ENCODE peak calls at places on chromosome 19, in nine cellular contexts. P is keratinocyte, A is breast epithelium, U is psoas muscle, Z is pancreas, I is tibial artery, M is AG10803, J is colonic mucosa, C is cardiac muscle cell. T is an unnamed sample.

GRCh38 chr19:41198559-41198958 is 5.5 kb downstream of the CYP2S1 start:
- DNase-seq in P (no peak), A (no peak), U (no peak), Z (no peak), I (no peak), M (no peak), J (no peak), C (no peak), T (no peak)

GRCh38 chr19:42850981-42851717 is 28.4 kb downstream of the PSG1 start:
- DNase-seq in P (peak), A (no peak), U (peak), Z (no peak), I (peak), M (peak), J (no peak), C (no peak), T (peak)

GRCh38 chr19:37932985-37933953 is 26.3 kb downstream of the SIPA1L3 start:
- DNase-seq in P (no peak), A (no peak), U (peak), Z (peak), I (no peak), M (peak), J (peak), C (no peak), T (peak)

GRCh38 chr19:3678188-3678587 is 22.1 kb downstream of the PIP5K1C start:
- DNase-seq in P (no peak), A (no peak), U (no peak), Z (no peak), I (no peak), M (no peak), J (no peak), C (no peak), T (no peak)

GRCh38 chr19:41023193-41023592 is 32.1 kb downstream of the CYP2B6 start:
- DNase-seq in P (no peak), A (no peak), U (no peak), Z (no peak), I (no peak), M (no peak), J (no peak), C (no peak), T (no peak)

GRCh38 chr19:55493650-55494171 is 5.5 kb downstream of the SSC5D start:
- DNase-seq in P (no peak), A (no peak), U (no peak), Z (no peak), I (no peak), M (no peak), J (no peak), C (no peak), T (no peak)

GRCh38 chr19:17079710-17080440 is 4.3 kb downstream of the MYO9B start:
- DNase-seq in P (peak), A (peak), U (peak), Z (no peak), I (peak), M (peak), J (peak), C (peak), T (peak)

GRCh38 chr19:28643284-28643683 is 569.7 kb downstream of the UQCRFS1 start:
- DNase-seq in P (no peak), A (no peak), U (no peak), Z (no peak), I (no peak), M (no peak), J (no peak), C (no peak), T (no peak)

GRCh38 chr19:45391346-45391745 is 13.5 kb downstream of the PPP1R13L start:
- DNase-seq in P (no peak), A (no peak), U (no peak), Z (peak), I (no peak), M (no peak), J (no peak), C (no peak), T (no peak)

GRCh38 chr19:45464861-45465427 is 2.9 kb upstream of the FOSB start:
- DNase-seq in P (no peak), A (no peak), U (no peak), Z (no peak), I (no peak), M (no peak), J (no peak), C (no peak), T (no peak)

GRCh38 chr19:3671680-3672574 is 28.3 kb downstream of the PIP5K1C start:
- DNase-seq in P (no peak), A (no peak), U (no peak), Z (no peak), I (no peak), M (no peak), J (no peak), C (no peak), T (peak)

GRCh38 chr19:43780706-43781525 is at the start of gene KCNN4:
- DNase-seq in P (peak), A (no peak), U (no peak), Z (no peak), I (no peak), M (peak), J (peak), C (no peak), T (peak)

GRCh38 chr19:54287456-54287855 is 6.5 kb upstream of the LILRB2 start:
- DNase-seq in P (no peak), A (no peak), U (no peak), Z (no peak), I (no peak), M (peak), J (no peak), C (no peak), T (peak)

GRCh38 chr19:53849237-53849676 is 18.4 kb upstream of the MYADM start:
- DNase-seq in P (no peak), A (no peak), U (no peak), Z (no peak), I (no peak), M (peak), J (no peak), C (no peak), T (peak)

GRCh38 chr19:41894350-41894749 is 11.4 kb downstream of the ARHGEF1 start:
- DNase-seq in P (no peak), A (no peak), U (no peak), Z (no peak), I (no peak), M (no peak), J (no peak), C (no peak), T (no peak)

GRCh38 chr19:5186293-5187050 is 154.1 kb downstream of the PTPRS start:
- DNase-seq in P (no peak), A (no peak), U (peak), Z (no peak), I (no peak), M (peak), J (no peak), C (no peak), T (peak)

GRCh38 chr19:39507715-39508364 is 7.1 kb upstream of the SELENOV start:
- DNase-seq in P (no peak), A (no peak), U (no peak), Z (no peak), I (no peak), M (no peak), J (no peak), C (no peak), T (no peak)

GRCh38 chr19:38039966-38040365 is 133.0 kb downstream of the SIPA1L3 start:
- DNase-seq in P (no peak), A (no peak), U (no peak), Z (no peak), I (no peak), M (peak), J (no peak), C (no peak), T (peak)

GRCh38 chr19:16136185-16137067 is 7.1 kb upstream of the HSH2D start:
- DNase-seq in P (no peak), A (no peak), U (no peak), Z (no peak), I (no peak), M (no peak), J (no peak), C (no peak), T (peak)

GRCh38 chr19:1509589-1510441 is 3.0 kb downstream of the ADAMTSL5 start:
- DNase-seq in P (no peak), A (no peak), U (no peak), Z (no peak), I (no peak), M (no peak), J (no peak), C (no peak), T (no peak)

GRCh38 chr19:1510442-1510806 is 2.4 kb downstream of the ADAMTSL5 start:
- DNase-seq in P (no peak), A (no peak), U (no peak), Z (peak), I (no peak), M (no peak), J (no peak), C (no peak), T (no peak)

GRCh38 chr19:1507192-1507660 is 5.6 kb downstream of the ADAMTSL5 start:
- DNase-seq in P (no peak), A (no peak), U (no peak), Z (peak), I (no peak), M (no peak), J (no peak), C (no peak), T (no peak)

GRCh38 chr19:1507763-1508506 is 4.9 kb downstream of the ADAMTSL5 start:
- DNase-seq in P (peak), A (peak), U (peak), Z (peak), I (peak), M (peak), J (peak), C (peak), T (peak)

DNA sequence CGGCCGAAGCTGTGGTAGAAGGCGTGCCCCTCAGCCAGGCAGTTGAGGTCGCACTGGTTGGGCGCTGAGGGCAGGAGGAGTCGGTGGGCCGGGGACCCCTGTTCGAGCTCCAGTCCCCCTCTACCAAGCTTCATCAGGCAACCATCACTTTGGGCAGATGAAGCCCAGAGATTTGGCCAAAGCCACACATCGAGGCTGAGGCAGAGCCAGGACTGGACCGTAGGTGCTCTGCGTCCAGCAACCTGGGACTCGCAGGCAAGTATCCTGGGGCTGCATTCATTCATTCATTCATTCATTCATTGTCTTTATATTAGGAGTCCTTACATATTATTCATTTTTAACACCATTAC is 4.3 kb downstream of the ADAMTSL5 start:
- DNase-seq in P (no peak), A (no peak), U (no peak), Z (no peak), I (no peak), M (no peak), J (no peak), C (no peak), T (no peak)
- H3K4me3 ChIP-seq in P (no peak), A (peak), U (peak), Z (peak), I (peak), M (peak), J (peak), C (no peak), T (peak)

GRCh38 chr19:49475995-49476880 is 2.2 kb downstream of the FLT3LG start:
- DNase-seq in P (no peak), A (no peak), U (peak), Z (no peak), I (no peak), M (no peak), J (peak), C (peak), T (no peak)
- H3K4me3 ChIP-seq in P (no peak), A (no peak), U (no peak), Z (no peak), I (no peak), M (no peak), J (no peak), C (no peak), T (no peak)

GRCh38 chr19:2586196-2586595 is 110.3 kb downstream of the GADD45B start:
- DNase-seq in P (no peak), A (peak), U (no peak), Z (no peak), I (no peak), M (no peak), J (no peak), C (no peak), T (no peak)
- H3K4me3 ChIP-seq in P (no peak), A (no peak), U (no peak), Z (no peak), I (no peak), M (no peak), J (no peak), C (no peak), T (no peak)

DNA sequence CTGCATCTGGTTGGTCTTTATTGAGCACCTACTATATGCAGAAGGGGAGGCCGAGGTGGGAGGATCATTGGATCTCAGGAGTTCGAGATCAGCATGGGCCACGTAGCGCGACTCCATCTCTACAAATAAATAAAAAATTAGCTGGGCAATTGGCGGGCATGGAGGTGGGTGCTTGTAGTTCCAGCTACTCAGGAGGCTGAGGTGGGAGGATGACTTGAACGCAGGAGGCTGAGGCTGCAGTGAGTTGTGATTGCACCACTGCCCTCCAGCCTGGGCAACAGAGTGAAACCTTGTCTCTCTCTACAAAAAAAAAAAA is 3.8 kb downstream of the CFD start:
- DNase-seq in P (no peak), A (no peak), U (no peak), Z (no peak), I (no peak), M (no peak), J (no peak), C (no peak), T (no peak)
- H3K4me3 ChIP-seq in P (no peak), A (no peak), U (no peak), Z (no peak), I (no peak), M (no peak), J (no peak), C (no peak), T (no peak)

GRCh38 chr19:19063183-19064097 is at the start of gene SLC25A42:
- DNase-seq in P (peak), A (peak), U (peak), Z (peak), I (peak), M (peak), J (peak), C (peak), T (peak)

GRCh38 chr19:19061491-19061890 is 2.3 kb upstream of the SLC25A42 start:
- DNase-seq in P (no peak), A (no peak), U (peak), Z (peak), I (no peak), M (no peak), J (no peak), C (no peak), T (no peak)

GRCh38 chr19:19064811-19065745 is 1.3 kb downstream of the SLC25A42 start:
- DNase-seq in P (no peak), A (no peak), U (no peak), Z (peak), I (no peak), M (no peak), J (peak), C (peak), T (no peak)

GRCh38 chr19:19064098-19064722 is 416 bp downstream of the SLC25A42 start:
- DNase-seq in P (no peak), A (no peak), U (no peak), Z (no peak), I (peak), M (no peak), J (peak), C (no peak), T (no peak)

DNA sequence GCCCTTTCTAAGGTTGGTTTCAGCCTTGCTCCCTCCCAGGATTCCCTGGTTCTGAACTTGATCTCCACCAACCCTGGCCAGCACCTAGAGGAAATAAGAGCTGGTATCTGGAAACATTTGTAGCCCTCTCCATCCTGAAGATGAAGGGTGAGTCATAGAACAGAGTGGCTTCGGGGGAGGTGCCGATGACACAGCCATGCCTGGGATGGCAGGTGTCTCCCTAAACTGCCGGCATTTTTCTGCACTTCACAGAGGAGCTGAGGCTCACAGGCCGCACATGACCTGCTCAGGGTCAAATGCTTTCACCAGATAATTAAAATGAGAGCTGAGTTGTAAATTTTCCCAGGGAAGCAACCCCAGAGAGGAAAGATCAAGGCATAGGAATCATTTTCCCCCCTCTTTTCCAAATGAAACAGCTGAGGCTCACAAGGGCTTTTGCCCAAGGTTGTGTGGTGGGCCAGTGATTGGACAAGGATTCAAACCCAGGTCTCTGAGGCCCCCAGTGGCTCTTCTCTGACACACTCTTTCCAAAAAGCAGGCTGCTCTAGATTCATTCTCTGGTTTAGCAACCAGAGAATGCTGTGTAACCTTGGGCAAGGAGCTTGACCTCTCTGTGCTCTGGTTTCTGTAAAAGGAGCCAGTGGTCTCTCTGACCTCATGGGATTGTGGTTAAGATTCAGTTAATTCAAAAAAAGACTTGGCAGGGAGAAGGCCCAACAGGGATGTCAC is 1.2 kb upstream of the SLC25A42 start:
- DNase-seq in P (no peak), A (no peak), U (no peak), Z (no peak), I (no peak), M (peak), J (no peak), C (no peak), T (peak)
- H3K4me3 ChIP-seq in P (no peak), A (peak), U (peak), Z (peak), I (peak), M (peak), J (peak), C (peak), T (peak)

DNA sequence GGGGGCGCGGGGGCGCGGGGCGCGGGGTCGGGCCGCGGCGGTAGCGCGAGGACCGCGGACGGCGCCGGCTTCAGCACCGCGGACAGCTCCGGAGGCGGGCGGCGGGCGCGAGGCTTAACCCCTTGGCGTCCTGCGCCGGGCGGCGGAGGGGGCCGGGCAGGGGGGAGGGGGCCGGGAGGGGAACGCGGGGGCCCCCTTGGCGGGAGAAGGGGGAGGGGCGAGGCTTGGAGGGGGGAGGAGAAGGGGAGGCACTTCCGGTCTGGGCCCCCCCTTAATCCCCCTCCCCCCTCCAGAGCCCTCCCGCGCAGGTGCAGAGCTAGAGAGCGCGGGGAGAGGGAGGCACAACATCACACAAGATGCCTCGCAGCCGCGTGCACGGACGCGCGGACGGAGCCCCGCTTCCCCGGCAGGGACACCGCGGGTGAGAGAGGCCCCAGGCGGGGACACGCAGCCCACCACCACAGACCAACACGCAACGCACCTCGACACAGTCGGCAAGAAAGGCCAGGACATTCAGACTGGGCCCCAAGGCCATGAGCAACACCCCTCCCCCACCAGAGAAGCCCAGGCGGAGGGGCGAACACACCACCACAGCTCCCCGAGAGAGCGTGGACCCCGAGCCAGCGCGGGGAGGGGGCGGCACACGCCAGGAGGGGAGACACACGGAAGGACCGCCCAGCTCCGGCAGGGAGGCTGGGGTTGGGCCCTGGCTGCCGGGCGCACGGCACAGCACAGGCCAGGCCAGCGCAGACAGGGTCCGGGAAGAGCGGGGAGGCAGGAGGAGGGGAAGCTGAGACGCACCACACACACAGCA is 24.1 kb downstream of the SHANK1 start:
- DNase-seq in P (no peak), A (no peak), U (no peak), Z (no peak), I (no peak), M (no peak), J (no peak), C (peak), T (no peak)
- H3K4me3 ChIP-seq in P (no peak), A (no peak), U (no peak), Z (no peak), I (no peak), M (no peak), J (no peak), C (peak), T (no peak)

DNA sequence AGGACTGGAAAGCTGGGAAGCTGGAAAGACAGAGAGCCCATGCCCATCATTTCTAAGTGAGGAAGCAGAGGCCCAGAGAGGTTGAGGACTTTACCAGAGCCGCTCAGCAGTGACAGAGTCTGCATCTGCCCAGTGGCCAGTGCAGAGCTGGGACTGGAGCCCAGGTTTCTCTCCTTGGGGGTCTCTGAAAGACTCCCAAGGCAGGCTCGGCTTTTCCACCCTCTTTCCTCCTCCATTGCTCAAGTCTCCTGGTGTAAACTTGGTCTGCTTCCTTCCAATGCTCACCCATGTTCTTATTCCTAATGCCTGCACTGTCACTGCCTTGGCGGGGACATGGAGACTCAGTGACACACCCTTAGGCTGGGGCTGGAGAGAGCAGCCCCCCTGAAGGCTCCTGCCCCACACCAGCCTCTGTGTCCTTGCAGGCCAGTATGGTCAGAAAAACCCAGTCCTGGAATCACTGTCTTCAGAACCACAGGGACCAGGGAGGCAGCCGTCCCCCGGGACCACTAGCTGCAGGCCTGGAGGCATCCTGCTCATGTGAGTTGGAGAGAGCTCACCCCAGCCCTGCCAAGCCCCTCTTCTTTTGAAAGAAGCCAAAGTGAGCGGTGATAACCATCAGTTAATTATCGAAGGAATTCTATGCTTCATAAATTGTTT is 211.1 kb upstream of the ZNF536 start:
- DNase-seq in P (no peak), A (no peak), U (no peak), Z (no peak), I (no peak), M (no peak), J (peak), C (no peak), T (no peak)
- H3K4me3 ChIP-seq in P (no peak), A (no peak), U (no peak), Z (no peak), I (no peak), M (no peak), J (no peak), C (no peak), T (no peak)

DNA sequence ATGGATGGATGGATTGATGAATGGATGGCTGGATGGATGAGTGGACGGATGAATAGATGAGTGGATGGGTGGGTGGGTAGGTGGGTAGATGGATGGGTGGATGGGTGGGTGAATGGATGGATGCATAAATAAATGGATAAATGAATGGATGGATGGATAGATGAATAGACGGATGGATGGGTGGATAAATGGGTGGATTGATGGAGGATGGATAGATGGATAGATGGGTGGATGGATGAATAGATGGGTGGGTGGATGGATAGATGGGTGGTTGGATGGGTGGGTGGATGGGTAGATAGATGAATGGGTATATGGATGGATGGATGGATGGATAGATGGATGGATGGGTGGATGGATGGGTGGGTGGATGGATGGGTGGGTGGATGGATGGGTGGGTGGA is 84.9 kb upstream of the ZNF536 start:
- DNase-seq in P (no peak), A (no peak), U (no peak), Z (no peak), I (no peak), M (no peak), J (no peak), C (no peak), T (no peak)
- H3K4me3 ChIP-seq in P (no peak), A (no peak), U (no peak), Z (no peak), I (no peak), M (no peak), J (no peak), C (no peak), T (no peak)